ENCODE peak calls at places on chromosome 18, in six cellular contexts. C is COR-L47, Z is left ventricle myocardium inferior, B is LoVo, V is Caco-2, E is HuH-7.5. S is an unnamed sample.

GRCh38 chr18:8792688-8793316 is 87.4 kb downstream of the MTCL1 start:
- DNase-seq in C (no peak), Z (no peak), B (no peak), V (no peak), E (peak), S (no peak)

GRCh38 chr18:63150942-63151421 is 168.6 kb downstream of the BCL2 start:
- DNase-seq in C (no peak), Z (no peak), B (no peak), V (no peak), E (no peak), S (no peak)

GRCh38 chr18:63808125-63808524 is 32.9 kb downstream of the SERPINB7 start:
- DNase-seq in C (no peak), Z (no peak), B (no peak), V (no peak), E (no peak), S (no peak)

GRCh38 chr18:24734058-24734457 is 273.6 kb downstream of the HRH4 start:
- DNase-seq in C (peak), Z (no peak), B (peak), V (peak), E (no peak), S (peak)

GRCh38 chr18:1150344-1150743 is 245.7 kb downstream of the ADCYAP1 start:
- DNase-seq in C (no peak), Z (no peak), B (no peak), V (no peak), E (no peak), S (no peak)

GRCh38 chr18:36364911-36365624 is 67.6 kb downstream of the FHOD3 start:
- DNase-seq in C (no peak), Z (no peak), B (no peak), V (no peak), E (no peak), S (no peak)

GRCh38 chr18:34970106-34970505 is 71.1 kb upstream of the MAPRE2 start:
- DNase-seq in C (no peak), Z (no peak), B (no peak), V (no peak), E (no peak), S (no peak)

GRCh38 chr18:42578781-42579180 is 536.7 kb downstream of the RIT2 start:
- DNase-seq in C (no peak), Z (no peak), B (no peak), V (no peak), E (no peak), S (no peak)

GRCh38 chr18:46133534-46133933 is 29.3 kb downstream of the HAUS1 start:
- DNase-seq in C (no peak), Z (no peak), B (no peak), V (no peak), E (no peak), S (no peak)

GRCh38 chr18:49524349-49524748 is 37.3 kb upstream of the C18orf32 start:
- DNase-seq in C (no peak), Z (no peak), B (no peak), V (no peak), E (no peak), S (no peak)

GRCh38 chr18:50161806-50162205 is 33.1 kb downstream of the MYO5B start:
- DNase-seq in C (no peak), Z (no peak), B (peak), V (no peak), E (no peak), S (no peak)

GRCh38 chr18:79508565-79509535 is 113.1 kb downstream of the NFATC1 start:
- DNase-seq in C (no peak), Z (no peak), B (no peak), V (no peak), E (no peak), S (no peak)

GRCh38 chr18:48057018-48057417 is 126.6 kb upstream of the SMAD2 start:
- DNase-seq in C (no peak), Z (no peak), B (no peak), V (no peak), E (no peak), S (no peak)

GRCh38 chr18:12882416-12882815 is 1.6 kb downstream of the PTPN2 start:
- DNase-seq in C (no peak), Z (no peak), B (no peak), V (no peak), E (no peak), S (no peak)

GRCh38 chr18:2147866-2148265 is 423.4 kb downstream of the METTL4 start:
- DNase-seq in C (no peak), Z (peak), B (no peak), V (no peak), E (no peak), S (no peak)

GRCh38 chr18:78652001-78652545 is 327.5 kb upstream of the SALL3 start:
- DNase-seq in C (no peak), Z (no peak), B (no peak), V (no peak), E (no peak), S (no peak)

GRCh38 chr18:60452424-60452823 is 79.8 kb upstream of the MC4R start:
- DNase-seq in C (peak), Z (no peak), B (no peak), V (no peak), E (no peak), S (no peak)

GRCh38 chr18:77940566-77940965 is 690.9 kb downstream of the GALR1 start:
- DNase-seq in C (no peak), Z (no peak), B (no peak), V (no peak), E (no peak), S (no peak)

GRCh38 chr18:55886886-55887285 is 298.9 kb upstream of the TCF4 start:
- DNase-seq in C (no peak), Z (no peak), B (no peak), V (no peak), E (no peak), S (no peak)

GRCh38 chr18:70991577-70991976 is 702.7 kb downstream of the SOCS6 start:
- DNase-seq in C (no peak), Z (no peak), B (no peak), V (no peak), E (no peak), S (no peak)

GRCh38 chr18:23810396-23810795 is 121.1 kb downstream of the LAMA3 start:
- DNase-seq in C (no peak), Z (no peak), B (no peak), V (no peak), E (no peak), S (no peak)

GRCh38 chr18:63949068-63949737 is at the start of gene HMSD:
- DNase-seq in C (peak), Z (peak), B (peak), V (peak), E (no peak), S (peak)

GRCh38 chr18:42675810-42676209 is 439.7 kb downstream of the RIT2 start:
- DNase-seq in C (peak), Z (no peak), B (no peak), V (no peak), E (no peak), S (no peak)

GRCh38 chr18:22332590-22332989 is 85.1 kb downstream of the CTAGE1 start:
- DNase-seq in C (no peak), Z (no peak), B (no peak), V (no peak), E (no peak), S (no peak)

GRCh38 chr18:79868811-79869541 is 71.2 kb downstream of the KCNG2 start:
- DNase-seq in C (no peak), Z (no peak), B (no peak), V (no peak), E (no peak), S (no peak)

GRCh38 chr18:79961527-79962291 is 2.7 kb upstream of the HSBP1L1 start:
- DNase-seq in C (no peak), Z (no peak), B (no peak), V (no peak), E (no peak), S (no peak)

GRCh38 chr18:13366131-13366530 is 147.6 kb downstream of the LDLRAD4 start:
- DNase-seq in C (no peak), Z (no peak), B (no peak), V (no peak), E (no peak), S (no peak)

S was measured in Ammon's horn.